ENCODE peak calls at places on chromosomes 5 and 9, in six cellular contexts. D is colonic mucosa; T is CD8-positive, alpha-beta T cell; J is kidney; M is fibroblast of lung; P is ovary. E is an unnamed sample. For H3K9me3, the result is how much of the 10 kb centered on the place peaks cover.

GRCh38 chr9:85115473-85115872 is 445.9 kb downstream of the NTRK2 start:
- DNase-seq in D (no peak), T (no peak), J (no peak), M (no peak), P (no peak), E (no peak)

GRCh38 chr5:94849821-94850736 is 231.6 kb downstream of the SLF1 start:
- DNase-seq in D (no peak), T (peak), J (no peak), M (peak), P (no peak), E (no peak)

GRCh38 chr5:82164957-82165698 is 113.0 kb downstream of the RPS23 start:
- DNase-seq in D (no peak), T (no peak), J (no peak), M (peak), P (peak), E (no peak)

GRCh38 chr9:108776920-108777650 is 78.7 kb downstream of the ACTL7B start:
- DNase-seq in D (no peak), T (no peak), J (no peak), M (peak), P (no peak), E (no peak)

GRCh38 chr5:132688536-132689409 is 15.0 kb downstream of the IL4 start:
- DNase-seq in D (no peak), T (no peak), J (no peak), M (no peak), P (no peak), E (no peak)

GRCh38 chr9:96160168-96160567 is 141.8 kb downstream of the HSD17B3 start:
- DNase-seq in D (no peak), T (no peak), J (no peak), M (no peak), P (no peak), E (no peak)

GRCh38 chr5:176781638-176782570 is 28.5 kb upstream of the UNC5A start:
- DNase-seq in D (no peak), T (no peak), J (peak), M (no peak), P (peak), E (no peak)

GRCh38 chr5:77239126-77239741 is 28.8 kb downstream of the PDE8B start:
- DNase-seq in D (no peak), T (no peak), J (no peak), M (peak), P (no peak), E (peak)

GRCh38 chr9:137281345-137282116 is 4.0 kb downstream of the TOR4A start:
- DNase-seq in D (no peak), T (no peak), J (peak), M (no peak), P (peak), E (no peak)

DNA sequence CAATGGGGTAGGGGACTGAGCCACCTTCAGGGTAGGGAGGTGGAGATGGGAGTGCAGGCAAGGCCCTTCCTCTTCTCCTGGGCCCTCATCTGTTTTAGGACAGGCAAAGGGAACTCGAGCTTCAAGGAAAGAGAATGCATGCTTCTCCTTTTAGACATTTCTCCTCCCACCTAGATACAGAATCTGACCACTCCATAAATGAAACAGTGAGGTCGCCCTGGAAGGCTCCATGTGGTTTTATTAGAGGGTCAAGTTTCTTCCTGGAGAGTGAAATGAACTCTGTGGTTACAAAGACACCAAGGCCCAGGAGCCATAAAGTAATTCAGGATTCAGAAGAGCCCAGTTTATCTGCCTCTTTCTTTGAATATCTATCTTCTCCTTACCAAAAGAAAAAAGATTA is 14.9 kb downstream of the LHFPL2 start:
- DNase-seq in D (no peak), T (no peak), J (no peak), M (peak), P (no peak), E (no peak)
- H3K27ac ChIP-seq in D (no peak), T (no peak), J (no peak), M (no peak), P (no peak), E (no peak)

DNA sequence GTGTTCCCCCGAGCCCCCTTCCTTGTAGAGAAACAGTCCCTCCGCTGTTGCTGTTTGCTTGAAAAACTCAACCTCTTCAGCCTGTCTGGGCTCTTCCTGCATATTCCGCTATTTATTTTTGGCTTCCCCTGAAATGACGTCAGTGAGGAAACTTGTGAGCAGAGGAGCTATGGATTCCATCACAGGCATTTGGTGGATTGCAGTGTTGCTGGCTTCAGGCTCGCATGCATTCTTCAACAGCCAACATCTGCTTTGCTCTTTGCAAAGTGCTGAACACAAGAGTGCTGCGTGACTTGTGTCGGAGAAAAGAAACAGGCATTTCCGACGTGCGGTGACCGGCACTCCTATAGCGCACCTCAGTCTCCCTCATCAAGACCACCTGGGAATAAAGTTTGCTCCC is 232.7 kb downstream of the RFK start:
- DNase-seq in D (no peak), T (no peak), J (no peak), M (peak), P (no peak), E (no peak)
- H3K4me3 ChIP-seq in D (no peak), T (no peak), J (no peak), M (no peak), P (no peak), E (no peak)

DNA sequence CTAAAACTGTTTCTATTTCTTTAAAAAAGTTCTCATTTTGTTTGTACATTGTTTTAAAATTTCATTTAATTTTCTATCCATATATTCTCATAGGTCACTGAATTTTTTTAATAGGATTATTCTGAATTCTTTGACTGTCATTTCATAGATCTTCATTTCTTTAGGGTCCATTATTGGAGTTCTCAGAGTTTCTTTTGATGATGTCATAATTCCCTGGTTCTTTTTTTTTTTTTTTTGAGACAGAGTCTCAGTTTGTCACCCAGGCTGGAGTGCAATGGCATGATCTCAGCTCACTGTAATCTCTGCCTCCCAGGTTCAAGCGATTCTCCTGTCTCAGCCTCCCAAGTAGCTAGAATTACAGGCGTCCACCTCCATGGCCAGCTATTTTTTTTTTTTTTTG is 89.9 kb downstream of the DMRT2 start:
- DNase-seq in D (no peak), T (no peak), J (no peak), M (no peak), P (no peak), E (no peak)
- H3K9me3 ChIP-seq in D (under half), T (under half), J (under half), M (under half), P (under half), E (under half)

GRCh38 chr5:1342268-1342667 is 2.6 kb downstream of the CLPTM1L start:
- DNase-seq in D (no peak), T (no peak), J (peak), M (no peak), P (no peak), E (no peak)
- H3K27ac ChIP-seq in D (no peak), T (no peak), J (no peak), M (no peak), P (no peak), E (no peak)